ENCODE peak calls at places on chromosomes 13 and 19, in eight cellular contexts. D, T, N, L, Y, R, E and K are unnamed samples.
A peak's percentile ranks its signal among the peaks of the same experiment; 100 is the strongest.

GRCh38 chr19:48419158-48419920 is 25.9 kb downstream of the GRIN2D start:
- DNase-seq in N (no peak), E (peak; percentile 55), T (peak; percentile 62), L (no peak), Y (no peak), D (peak; percentile 9), R (no peak), K (peak; percentile 51)

GRCh38 chr13:108077284-108077683 is 138.1 kb downstream of the LIG4 start:
- DNase-seq in E (no peak), N (no peak), R (no peak), L (no peak), D (no peak), T (no peak), Y (no peak), K (no peak)

GRCh38 chr13:104024416-104025170 is 958.4 kb upstream of the SLC10A2 start:
- DNase-seq in D (no peak), Y (no peak), E (peak; percentile 31), N (no peak), R (no peak), T (no peak), L (no peak), K (no peak)

GRCh38 chr19:2983351-2984195 is 6.2 kb downstream of the TLE6 start:
- DNase-seq in E (peak; percentile 84), Y (peak; percentile 83), T (no peak), R (no peak), N (peak; percentile 72), L (peak; percentile 89), D (peak; percentile 20), K (no peak)

GRCh38 chr19:17737690-17738153 is 13.6 kb upstream of the FCHO1 start:
- DNase-seq in D (no peak), N (no peak), R (no peak), Y (no peak), L (no peak), T (no peak), E (peak; percentile 21), K (no peak)

GRCh38 chr19:3712663-3713531 is 4.7 kb downstream of the TJP3 start:
- DNase-seq in N (peak; percentile 75), L (no peak), D (no peak), R (no peak), Y (no peak), T (no peak), E (no peak), K (no peak)

GRCh38 chr19:29379257-29379986 is 146.4 kb upstream of the VSTM2B start:
- DNase-seq in L (no peak), E (no peak), N (no peak), D (no peak), R (peak; percentile 31), Y (no peak), T (no peak), K (no peak)

GRCh38 chr13:36628986-36629385 is 44.8 kb upstream of the SERTM1 start:
- DNase-seq in N (no peak), L (no peak), Y (no peak), T (no peak), E (no peak), D (no peak), R (no peak), K (no peak)

GRCh38 chr19:4375620-4376228 is 24.6 kb downstream of the SH3GL1 start:
- DNase-seq in R (no peak), Y (no peak), N (no peak), T (no peak), D (peak; percentile 39), E (peak; percentile 66), L (no peak), K (no peak)

GRCh38 chr13:104593693-104594092 is 1527.5 kb upstream of the SLC10A2 start:
- DNase-seq in Y (no peak), D (no peak), E (no peak), L (no peak), R (no peak), N (no peak), T (no peak), K (no peak)

GRCh38 chr13:80340643-80341097 is 256 bp downstream of the SPRY2 start:
- DNase-seq in N (no peak), L (peak; percentile 16), D (peak; percentile 48), R (no peak), E (peak; percentile 67), T (no peak), Y (no peak), K (no peak)

GRCh38 chr13:21771075-21771474 is 100.2 kb downstream of the FGF9 start:
- DNase-seq in D (no peak), T (no peak), N (no peak), L (no peak), Y (no peak), E (no peak), R (no peak), K (no peak)

GRCh38 chr13:113044431-113045114 is 61.0 kb upstream of the F7 start:
- DNase-seq in T (no peak), L (no peak), D (peak; percentile 70), Y (peak; percentile 17), E (no peak), R (no peak), N (no peak), K (no peak)

GRCh38 chr13:23506821-23507210 is 63.4 kb upstream of the TNFRSF19 start:
- DNase-seq in R (no peak), Y (peak; percentile 50), T (no peak), E (peak; percentile 90), L (no peak), N (no peak), D (no peak), K (no peak)

GRCh38 chr13:64371045-64371444 is 2859.1 kb downstream of the PCDH9 start:
- DNase-seq in N (no peak), R (no peak), E (peak; percentile 3), L (no peak), T (no peak), D (no peak), Y (no peak), K (no peak)

GRCh38 chr19:45138303-45138751 is 22.5 kb downstream of the NKPD1 start:
- DNase-seq in D (no peak), N (no peak), R (no peak), E (no peak), T (no peak), L (no peak), Y (no peak), K (no peak)

GRCh38 chr13:47904239-47904638 is 96.8 kb downstream of the SUCLA2 start:
- DNase-seq in N (no peak), T (no peak), D (no peak), R (no peak), E (no peak), Y (no peak), L (peak; percentile 31), K (no peak)

GRCh38 chr13:99431927-99432636 is 69.2 kb upstream of the TM9SF2 start:
- DNase-seq in E (no peak), N (no peak), L (no peak), T (no peak), R (no peak), Y (no peak), D (no peak), K (no peak)

GRCh38 chr13:67147257-67148218 is 82.6 kb downstream of the PCDH9 start:
- DNase-seq in Y (no peak), T (no peak), L (peak; percentile 48), R (no peak), E (peak; percentile 72), D (no peak), N (no peak), K (no peak)

GRCh38 chr13:39499580-39499979 is 103.4 kb downstream of the LHFPL6 start:
- DNase-seq in L (no peak), R (no peak), N (no peak), E (no peak), T (no peak), Y (no peak), D (no peak), K (no peak)

GRCh38 chr13:114025432-114026127 is 51.7 kb upstream of the C13orf46 start:
- DNase-seq in R (no peak), L (no peak), N (no peak), Y (peak; percentile 43), D (no peak), T (no peak), E (peak; percentile 86), K (no peak)

GRCh38 chr19:16337809-16338469 is 13.3 kb downstream of the KLF2 start:
- DNase-seq in N (no peak), Y (no peak), E (no peak), R (no peak), T (no peak), D (no peak), L (no peak), K (no peak)

GRCh38 chr13:75507027-75508001 is 25.3 kb upstream of the TBC1D4 start:
- DNase-seq in R (no peak), Y (no peak), L (no peak), E (no peak), T (no peak), N (no peak), D (no peak), K (no peak)